ENCODE peak calls at places on chromosomes 2 and 18, in six cellular contexts. F is K562, C is GM23338, R is GM12878, M is HL-60, N is endothelial cell of umbilical vein. U is an unnamed sample.
A peak's percentile ranks its signal among the peaks of the same experiment; 100 is the strongest.

GRCh38 chr2:215652432-215652831 is 216.6 kb upstream of the FN1 start:
- DNase-seq in F (no peak), M (no peak), R (no peak), N (no peak), C (no peak), U (no peak)

GRCh38 chr2:216877085-216877484 is 17.2 kb upstream of the TNP1 start:
- DNase-seq in F (no peak), M (no peak), C (no peak), N (peak; percentile 4), R (no peak), U (no peak)

GRCh38 chr2:12087671-12088380 is 341.4 kb downstream of the LPIN1 start:
- DNase-seq in M (no peak), R (no peak), F (no peak), C (no peak), N (no peak), U (no peak)

GRCh38 chr2:7011376-7012083 is 94.3 kb downstream of the RNF144A start:
- DNase-seq in F (no peak), R (no peak), N (no peak), M (no peak), C (no peak), U (no peak)

GRCh38 chr2:200765139-200765951 is 46.4 kb upstream of the BZW1 start:
- DNase-seq in F (peak; percentile 7), M (no peak), C (no peak), N (peak; percentile 89), R (no peak), U (no peak)

GRCh38 chr2:233446121-233446520 is 91.8 kb downstream of the DGKD start:
- DNase-seq in R (no peak), C (no peak), F (no peak), M (no peak), N (no peak), U (peak; percentile 44)

GRCh38 chr18:31489311-31489710 is 8.7 kb upstream of the DSG2 start:
- DNase-seq in F (no peak), N (no peak), C (no peak), R (no peak), M (no peak), U (no peak)

GRCh38 chr2:154455871-154456270 is 242.6 kb upstream of the KCNJ3 start:
- DNase-seq in N (peak; percentile 5), F (no peak), R (no peak), M (no peak), C (no peak), U (no peak)

GRCh38 chr18:9961031-9961430 is 47.2 kb downstream of the VAPA start:
- DNase-seq in F (no peak), M (no peak), C (no peak), N (no peak), R (no peak), U (no peak)

GRCh38 chr18:44884446-44884845 is 203.8 kb downstream of the SETBP1 start:
- DNase-seq in F (no peak), M (no peak), R (no peak), C (no peak), N (no peak), U (no peak)

GRCh38 chr18:34661464-34662087 is 48.5 kb upstream of the DTNA start:
- DNase-seq in C (peak; percentile 87), M (no peak), F (peak; percentile 47), N (peak; percentile 62), R (no peak), U (no peak)

GRCh38 chr2:132429941-132430573 is 13.5 kb downstream of the GPR39 start:
- DNase-seq in F (no peak), R (no peak), M (no peak), N (no peak), C (no peak), U (no peak)

GRCh38 chr2:43210467-43211303 is 15.7 kb downstream of the ZFP36L2 start:
- DNase-seq in R (no peak), N (no peak), C (no peak), M (peak; percentile 100), F (peak; percentile 77), U (no peak)

GRCh38 chr2:109702250-109702985 is 88.3 kb downstream of the SOWAHC start:
- DNase-seq in N (no peak), R (no peak), C (no peak), M (no peak), F (no peak), U (no peak)

GRCh38 chr2:121400206-121400605 is 115.2 kb upstream of the TFCP2L1 start:
- DNase-seq in F (no peak), M (no peak), C (no peak), R (no peak), N (no peak), U (no peak)

GRCh38 chr2:37377187-37377532 is 32.7 kb downstream of the QPCT start:
- DNase-seq in N (no peak), F (no peak), C (no peak), M (no peak), R (peak; percentile 40), U (no peak)

GRCh38 chr2:120983344-120983743 is 247.7 kb downstream of the GLI2 start:
- DNase-seq in M (no peak), R (no peak), N (no peak), C (no peak), F (no peak), U (no peak)

GRCh38 chr2:133821107-133821760 is 253.0 kb upstream of the NCKAP5 start:
- DNase-seq in R (no peak), C (no peak), N (peak; percentile 38), M (no peak), F (no peak), U (no peak)

GRCh38 chr2:96241901-96242611 is 23.7 kb downstream of the TMEM127 start:
- DNase-seq in M (no peak), N (peak; percentile 76), C (peak; percentile 20), R (peak; percentile 78), F (no peak), U (no peak)

GRCh38 chr2:29841386-29842004 is 79.9 kb downstream of the ALK start:
- DNase-seq in C (peak; percentile 62), F (peak; percentile 43), R (peak; percentile 7), N (peak; percentile 18), M (peak; percentile 1), U (no peak)

GRCh38 chr2:65431417-65432226 is 777 bp downstream of the SPRED2 start:
- DNase-seq in C (peak; percentile 72), F (peak; percentile 63), N (peak; percentile 25), R (no peak), M (peak; percentile 57), U (peak; percentile 80)

GRCh38 chr2:123036300-123036699 is 988.8 kb upstream of the CNTNAP5 start:
- DNase-seq in M (no peak), R (no peak), N (no peak), F (no peak), C (no peak), U (no peak)

GRCh38 chr18:63951302-63951705 is 2.2 kb downstream of the HMSD start:
- DNase-seq in F (no peak), M (no peak), R (no peak), C (no peak), N (no peak), U (no peak)

GRCh38 chr2:37324536-37324785 is 172 bp downstream of the PRKD3 start:
- DNase-seq in M (peak; percentile 55), R (no peak), N (no peak), F (no peak), C (no peak), U (peak; percentile 89)

GRCh38 chr2:30354621-30355020 is 92.4 kb upstream of the LCLAT1 start:
- DNase-seq in R (no peak), N (no peak), M (no peak), C (no peak), F (peak; percentile 20), U (no peak)

GRCh38 chr18:58813821-58814220 is 50.9 kb upstream of the ZNF532 start:
- DNase-seq in C (no peak), F (no peak), R (no peak), M (no peak), N (no peak), U (no peak)

DNA sequence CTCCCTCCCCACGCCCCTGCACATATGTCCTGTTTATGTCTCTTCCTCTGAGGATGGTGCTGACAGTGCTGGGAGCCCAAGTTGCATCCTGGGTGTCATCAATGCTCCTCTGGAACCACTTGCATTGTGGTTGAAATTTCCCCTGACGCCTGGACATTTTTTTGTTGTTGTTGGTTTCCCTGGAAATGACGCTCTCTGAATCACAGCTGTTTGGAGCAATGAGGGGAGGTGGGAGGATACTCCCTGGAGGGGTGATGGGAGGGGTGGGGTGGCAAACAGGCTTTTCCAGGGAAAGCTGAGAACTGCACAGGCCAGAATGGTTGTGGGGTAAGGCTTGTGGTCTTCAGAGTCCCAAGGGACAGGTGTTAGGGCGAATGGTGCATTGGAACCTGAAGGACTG is 29.6 kb downstream of the CELF4 start:
- DNase-seq in R (no peak), C (no peak), N (no peak), F (no peak), M (no peak), U (no peak)
- H3K27me3 ChIP-seq in R (peaks cover 6% of the 10 kb centered on the region), C (no peaks in the 10 kb centered on the region), N (peaks cover 8% of the 10 kb centered on the region), F (peaks cover 19% of the 10 kb centered on the region), M (peaks cover 42% of the 10 kb centered on the region), U (peaks cover 68% of the 10 kb centered on the region)

GRCh38 chr2:85743304-85743978 is 10.3 kb upstream of the ATOH8 start:
- DNase-seq in C (no peak), F (no peak), N (peak; percentile 55), M (no peak), R (no peak), U (no peak)
- H3K4me3 ChIP-seq in C (no peak overlapping the region), F (no peak overlapping the region), N (no peak overlapping the region), M (no peak overlapping the region), R (no peak overlapping the region), U (no peak overlapping the region)

DNA sequence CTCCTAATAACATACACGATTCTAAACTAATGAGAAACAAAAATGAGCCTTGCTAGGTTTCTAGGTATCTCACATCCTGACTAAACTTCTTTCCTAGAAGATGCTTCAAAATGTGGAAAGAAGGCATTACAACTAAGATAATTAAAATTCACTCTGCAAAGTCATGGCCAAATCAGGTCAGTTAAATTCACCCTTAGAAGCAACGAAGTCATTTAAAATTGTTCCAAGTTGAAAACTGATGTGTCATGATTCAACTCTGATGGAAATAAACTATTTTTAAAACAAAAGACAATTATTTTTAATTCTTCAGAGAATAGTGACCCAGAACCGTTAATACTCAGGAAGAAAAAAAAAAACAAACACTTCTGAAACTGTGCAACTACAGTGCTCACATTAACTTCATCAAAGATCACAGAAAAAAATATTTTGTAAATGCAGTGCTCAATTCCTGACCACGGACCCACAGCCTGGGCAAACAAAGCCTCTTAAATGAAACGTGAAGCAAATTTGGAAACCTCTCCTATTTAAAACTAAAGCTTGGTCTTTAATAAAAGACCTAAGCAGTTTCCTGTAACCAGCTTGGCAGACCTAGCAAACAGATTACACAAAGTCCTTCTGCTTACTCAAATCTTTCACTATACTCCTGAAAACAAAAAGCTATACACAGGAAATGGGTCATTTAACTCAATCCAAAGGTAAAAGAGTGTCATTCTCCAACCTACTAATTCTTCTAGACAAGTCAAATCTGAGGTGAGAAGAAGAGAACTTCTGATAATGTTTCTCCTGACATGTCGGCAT is 39.0 kb downstream of the CHN1 start:
- DNase-seq in N (peak; percentile 69), R (no peak), C (no peak), F (no peak), M (no peak), U (no peak)
- TF ChIP-seq POLR2AphosphoS5 in N (no peak), R (no peak), C (no peak), F (no peak), M (no peak), U (no peak)

GRCh38 chr2:144849612-144850011 is 329.7 kb upstream of the ZEB2 start:
- DNase-seq in C (no peak), R (no peak), N (no peak), M (no peak), F (no peak), U (no peak)
- H3K27me3 ChIP-seq in C (no peaks in the 10 kb centered on the region), R (no peaks in the 10 kb centered on the region), N (no peaks in the 10 kb centered on the region), M (no peaks in the 10 kb centered on the region), F (no peaks in the 10 kb centered on the region), U (no peaks in the 10 kb centered on the region)